ENCODE peak calls at places on chromosomes 12 and 14, in seven cellular contexts. W is HCT116, K is H1, R is K562, V is GM12878, X is HepG2, Q is SK-N-SH. Y is an unnamed sample.

GRCh38 chr14:88488897-88489296 is 65.9 kb downstream of the PTPN21 start:
- DNase-seq in Q (no peak), W (no peak), R (no peak), V (no peak), X (no peak), K (no peak), Y (peak)

GRCh38 chr12:90672081-90672480 is 282.9 kb downstream of the CCER1 start:
- DNase-seq in X (no peak), Q (no peak), R (no peak), V (no peak), K (no peak), W (no peak), Y (no peak)

GRCh38 chr12:50620050-50620974 is 115.5 kb downstream of the DIP2B start:
- DNase-seq in R (no peak), X (no peak), Q (no peak), K (no peak), W (no peak), V (no peak), Y (peak)

GRCh38 chr14:68977137-68977740 is 1.9 kb downstream of the ACTN1 start:
- DNase-seq in K (no peak), Q (peak), R (no peak), W (no peak), X (peak), V (no peak), Y (no peak)

GRCh38 chr14:58566979-58567378 is 70.8 kb upstream of the DACT1 start:
- DNase-seq in R (no peak), K (no peak), V (no peak), X (no peak), Q (no peak), W (no peak), Y (no peak)

GRCh38 chr12:77578471-77579262 is 252.0 kb upstream of the NAV3 start:
- DNase-seq in R (no peak), W (no peak), Q (no peak), K (no peak), X (no peak), V (no peak), Y (no peak)

GRCh38 chr14:38197001-38197760 is 10.5 kb upstream of the SSTR1 start:
- DNase-seq in X (no peak), K (no peak), W (no peak), Q (no peak), R (no peak), V (no peak), Y (no peak)

GRCh38 chr12:126117502-126117901 is 1052.3 kb downstream of the AACS start:
- DNase-seq in X (no peak), K (no peak), V (no peak), R (no peak), Q (no peak), W (no peak), Y (no peak)

GRCh38 chr12:86723326-86723725 is 467.1 kb upstream of the MGAT4C start:
- DNase-seq in W (no peak), Q (no peak), V (no peak), R (no peak), K (no peak), X (no peak), Y (no peak)

GRCh38 chr12:91183565-91183964 is 948 bp upstream of the DCN start:
- DNase-seq in V (no peak), X (no peak), Q (no peak), W (no peak), K (no peak), R (no peak), Y (no peak)

GRCh38 chr12:85147331-85147730 is 111.2 kb downstream of the LRRIQ1 start:
- DNase-seq in K (no peak), Q (no peak), X (no peak), R (no peak), W (no peak), V (no peak), Y (no peak)

GRCh38 chr12:129531004-129531403 is 372.8 kb downstream of the TMEM132D start:
- DNase-seq in R (no peak), X (peak), Q (no peak), W (no peak), K (no peak), V (no peak), Y (no peak)

GRCh38 chr14:103361868-103362267 is 23.3 kb upstream of the MARK3 start:
- DNase-seq in V (no peak), X (peak), Q (no peak), K (no peak), W (peak), R (no peak), Y (no peak)

GRCh38 chr12:119857036-119857435 is 20.1 kb downstream of the CIT start:
- DNase-seq in W (no peak), R (no peak), Q (no peak), V (no peak), K (no peak), X (no peak), Y (no peak)

GRCh38 chr14:22699801-22700564 is 55.8 kb upstream of the OR6J1 start:
- DNase-seq in V (no peak), K (no peak), X (peak), R (peak), Q (no peak), W (no peak), Y (no peak)

GRCh38 chr12:53313996-53314395 is 7.4 kb downstream of the AAAS start:
- DNase-seq in R (no peak), V (peak), K (no peak), Q (no peak), W (no peak), X (no peak), Y (no peak)

GRCh38 chr14:31263485-31264133 is 56.0 kb upstream of the HECTD1 start:
- DNase-seq in R (no peak), Q (no peak), W (peak), V (no peak), K (no peak), X (peak), Y (peak)

GRCh38 chr12:45834809-45835208 is 105.3 kb downstream of the ARID2 start:
- DNase-seq in W (no peak), V (no peak), R (no peak), X (no peak), K (no peak), Q (no peak), Y (no peak)

GRCh38 chr14:92529895-92530294 is 16.3 kb downstream of the RIN3 start:
- DNase-seq in R (no peak), K (no peak), Q (no peak), V (no peak), X (no peak), W (no peak), Y (no peak)

GRCh38 chr12:122888232-122888752 is 7.6 kb downstream of the VPS37B start:
- DNase-seq in K (no peak), Q (no peak), W (peak), X (peak), V (no peak), R (peak), Y (peak)

GRCh38 chr12:70691018-70691672 is 53.9 kb upstream of the PTPRB start:
- DNase-seq in R (no peak), K (no peak), X (no peak), V (no peak), W (no peak), Q (no peak), Y (no peak)

GRCh38 chr14:76201162-76201561 is 49.4 kb downstream of the GPATCH2L start:
- DNase-seq in V (no peak), Q (no peak), K (no peak), X (no peak), W (no peak), R (no peak), Y (no peak)

GRCh38 chr14:30608533-30609006 is 13.5 kb upstream of the SCFD1 start:
- DNase-seq in K (no peak), Q (no peak), R (no peak), V (no peak), W (no peak), X (no peak), Y (no peak)

GRCh38 chr12:102740157-102741032 is 176.6 kb downstream of the PAH start:
- DNase-seq in Q (no peak), V (no peak), W (peak), R (no peak), K (no peak), X (peak), Y (peak)

GRCh38 chr12:75889214-75889613 is 142.4 kb downstream of the PHLDA1 start:
- DNase-seq in X (no peak), V (no peak), R (no peak), W (no peak), Q (no peak), K (no peak), Y (peak)

GRCh38 chr12:5073838-5074237 is 30.2 kb downstream of the KCNA5 start:
- DNase-seq in V (no peak), R (peak), W (peak), K (peak), Q (peak), X (no peak), Y (no peak)

GRCh38 chr12:31259136-31259881 is 66.6 kb downstream of the SINHCAF start:
- DNase-seq in R (no peak), K (no peak), W (no peak), V (no peak), Q (no peak), X (no peak), Y (no peak)

GRCh38 chr12:123973552-123974341 is 732 bp downstream of the ZNF664 start:
- DNase-seq in K (peak), V (no peak), R (no peak), Q (peak), W (no peak), X (peak), Y (peak)

GRCh38 chr12:67698711-67699603 is 50.4 kb downstream of the DYRK2 start:
- DNase-seq in V (peak), X (no peak), K (no peak), W (no peak), R (no peak), Q (no peak), Y (no peak)

GRCh38 chr12:93243689-93244513 is 133.8 kb upstream of the NUDT4 start:
- DNase-seq in W (no peak), K (no peak), R (peak), Q (peak), X (peak), V (peak), Y (no peak)

GRCh38 chr12:57236925-57237652 is 7.6 kb downstream of the SHMT2 start:
- DNase-seq in K (no peak), Q (no peak), X (no peak), V (no peak), W (no peak), R (no peak), Y (no peak)

GRCh38 chr14:105881021-105881930 is 354.9 kb downstream of the TMEM121 start:
- DNase-seq in X (no peak), Q (no peak), R (no peak), K (no peak), W (no peak), V (no peak), Y (no peak)

GRCh38 chr14:105880616-105881015 is 354.2 kb downstream of the TMEM121 start:
- DNase-seq in V (no peak), Q (no peak), R (no peak), W (no peak), K (no peak), X (no peak), Y (no peak)

GRCh38 chr14:105879503-105879866 is 353.1 kb downstream of the TMEM121 start:
- DNase-seq in W (no peak), X (no peak), V (no peak), K (no peak), Q (no peak), R (no peak), Y (no peak)

GRCh38 chr14:105878554-105878953 is 352.2 kb downstream of the TMEM121 start:
- DNase-seq in R (no peak), Q (no peak), V (no peak), X (no peak), K (no peak), W (no peak), Y (no peak)

GRCh38 chr14:105879867-105880561 is 353.6 kb downstream of the TMEM121 start:
- DNase-seq in X (no peak), Q (peak), R (no peak), K (no peak), V (no peak), W (no peak), Y (no peak)
- TF ChIP-seq JUND in X (no peak), Q (no peak), R (no peak), K (no peak), V (no peak), W (no peak), Y (no peak)

GRCh38 chr12:64526859-64527258 is 74.9 kb downstream of the TBK1 start:
- DNase-seq in K (no peak), W (no peak), V (no peak), R (no peak), X (no peak), Q (peak), Y (no peak)

GRCh38 chr12:64525461-64526160 is 73.7 kb downstream of the TBK1 start:
- DNase-seq in W (no peak), Q (no peak), R (no peak), X (no peak), V (no peak), K (no peak), Y (no peak)

GRCh38 chr12:64531665-64532334 is 78.5 kb upstream of the RASSF3 start:
- DNase-seq in X (no peak), V (no peak), W (no peak), Q (no peak), R (no peak), K (no peak), Y (no peak)

GRCh38 chr12:64530566-64530965 is 78.6 kb downstream of the TBK1 start:
- DNase-seq in X (no peak), K (no peak), V (no peak), R (no peak), W (no peak), Q (no peak), Y (no peak)

GRCh38 chr12:64528616-64529015 is 76.7 kb downstream of the TBK1 start:
- DNase-seq in V (no peak), R (no peak), W (no peak), Q (peak), X (no peak), K (no peak), Y (no peak)
- TF ChIP-seq JUND in V (no peak), R (no peak), W (no peak), Q (no peak), X (no peak), K (no peak), Y (no peak)

GRCh38 chr14:24329736-24330135 is 5.1 kb downstream of the ADCY4 start:
- DNase-seq in V (no peak), Q (no peak), K (no peak), X (no peak), W (no peak), R (no peak), Y (no peak)
- TF ChIP-seq JUND in V (no peak), Q (no peak), K (no peak), X (no peak), W (no peak), R (no peak), Y (no peak)

GRCh38 chr12:103929909-103930786 is at the start of gene HSP90B1:
- DNase-seq in K (peak), V (peak), W (peak), X (peak), Q (peak), R (peak), Y (peak)

GRCh38 chr12:103928736-103929050 is 1.5 kb upstream of the HSP90B1 start:
- DNase-seq in R (no peak), V (peak), Q (no peak), K (no peak), W (no peak), X (no peak), Y (no peak)

GRCh38 chr12:103929051-103929908 is 930 bp upstream of the HSP90B1 start:
- DNase-seq in X (peak), R (peak), Q (peak), W (peak), K (peak), V (peak), Y (peak)

GRCh38 chr12:103933237-103933636 is 3.0 kb downstream of the HSP90B1 start:
- DNase-seq in R (no peak), Q (no peak), V (no peak), K (no peak), X (no peak), W (no peak), Y (no peak)

GRCh38 chr12:103930787-103931536 is 752 bp downstream of the HSP90B1 start:
- DNase-seq in V (no peak), R (peak), Q (no peak), W (no peak), X (peak), K (no peak), Y (no peak)
- TF ChIP-seq JUND in V (no peak), R (no peak), Q (no peak), W (no peak), X (no peak), K (no peak), Y (no peak)

GRCh38 chr12:111840831-111841230 is 1.2 kb upstream of the MAPKAPK5 start:
- DNase-seq in V (no peak), K (no peak), R (peak), Q (no peak), W (no peak), X (no peak), Y (no peak)

GRCh38 chr12:111842556-111843396 is 748 bp downstream of the MAPKAPK5 start:
- DNase-seq in K (no peak), W (no peak), Q (no peak), R (no peak), V (no peak), X (peak), Y (peak)

GRCh38 chr12:111841750-111842555 is at the start of gene MAPKAPK5:
- DNase-seq in R (peak), Q (peak), V (peak), K (peak), X (peak), W (peak), Y (peak)

GRCh38 chr12:111841236-111841749 is 735 bp upstream of the MAPKAPK5 start:
- DNase-seq in R (peak), K (no peak), V (no peak), W (no peak), X (no peak), Q (peak), Y (peak)

GRCh38 chr12:111838353-111838752 is 3.7 kb upstream of the MAPKAPK5 start:
- DNase-seq in R (peak), X (no peak), K (no peak), V (no peak), Q (no peak), W (no peak), Y (no peak)
- TF ChIP-seq JUND in R (no peak), X (no peak), K (no peak), V (no peak), Q (no peak), W (no peak), Y (no peak)

GRCh38 chr14:67719866-67720265 is 18.2 kb downstream of the RDH12 start:
- DNase-seq in V (no peak), Q (no peak), R (no peak), K (no peak), X (no peak), W (no peak), Y (no peak)
- TF ChIP-seq JUND in V (no peak), Q (no peak), R (no peak), K (no peak), X (no peak), W (no peak), Y (no peak)

Y was measured in T47D.